ENCODE peak calls at places on chromosomes 13 and 19, in four cellular contexts. R is brain microvascular endothelial cell, F is uterus, K is bronchial epithelial cell. Q is an unnamed sample.

GRCh38 chr13:97433727-97434416 is at the start of gene RAP2A:
- DNase-seq in R (peak), F (peak), K (peak), Q (peak)

GRCh38 chr13:86585826-86586225 is 786.6 kb upstream of the SLITRK6 start:
- DNase-seq in R (no peak), F (no peak), K (no peak), Q (peak)

GRCh38 chr13:101202590-101202989 is 213.7 kb downstream of the NALCN start:
- DNase-seq in R (no peak), F (no peak), K (no peak), Q (no peak)

GRCh38 chr13:39887424-39887823 is 232.0 kb downstream of the COG6 start:
- DNase-seq in R (no peak), F (no peak), K (no peak), Q (peak)

GRCh38 chr13:40776681-40777165 is 5.7 kb upstream of the MRPS31 start:
- DNase-seq in R (peak), F (no peak), K (peak), Q (no peak)

GRCh38 chr13:50052478-50052877 is 37.2 kb downstream of the KCNRG start:
- DNase-seq in R (no peak), F (no peak), K (no peak), Q (no peak)

GRCh38 chr13:25943666-25944065 is 108.2 kb downstream of the SHISA2 start:
- DNase-seq in R (no peak), F (no peak), K (peak), Q (no peak)

GRCh38 chr13:64782459-64782858 is 2447.7 kb downstream of the PCDH9 start:
- DNase-seq in R (no peak), F (no peak), K (peak), Q (no peak)

GRCh38 chr13:51364404-51365008 is 25.0 kb downstream of the SERPINE3 start:
- DNase-seq in R (peak), F (no peak), K (peak), Q (peak)

DNA sequence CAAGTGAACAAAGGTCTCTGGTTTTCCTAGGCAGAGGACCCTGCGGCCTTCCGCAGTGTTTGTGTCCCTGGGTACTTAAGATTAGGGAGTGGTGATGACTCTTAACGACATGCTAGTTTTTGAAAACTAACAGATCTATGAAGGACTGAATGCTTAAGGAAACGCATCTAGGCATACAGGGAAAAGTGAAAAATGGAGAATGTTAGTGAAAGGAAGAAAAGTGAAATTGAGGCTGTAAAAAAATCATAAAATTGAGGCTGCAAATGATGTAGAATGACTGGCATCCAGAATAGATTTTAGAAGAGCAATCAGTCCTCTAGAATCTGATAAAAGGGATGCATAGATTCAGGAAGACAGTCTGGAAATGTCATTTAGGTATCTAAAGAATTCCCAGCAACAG is 3.5 kb downstream of the ZNF260 start:
- DNase-seq in R (no peak), F (no peak), K (no peak), Q (no peak)
- H3K4me3 ChIP-seq in R (no peak), F (no peak), K (no peak), Q (no peak)

GRCh38 chr13:74974234-74974879 is 507.6 kb downstream of the TBC1D4 start:
- DNase-seq in R (no peak), F (no peak), K (no peak), Q (no peak)

GRCh38 chr13:74978596-74978995 is 503.4 kb downstream of the TBC1D4 start:
- DNase-seq in R (no peak), F (no peak), K (peak), Q (no peak)

GRCh38 chr13:74979703-74980102 is 502.3 kb downstream of the TBC1D4 start:
- DNase-seq in R (no peak), F (no peak), K (no peak), Q (no peak)

GRCh38 chr13:74977498-74977897 is 504.5 kb downstream of the TBC1D4 start:
- DNase-seq in R (no peak), F (no peak), K (no peak), Q (no peak)

DNA sequence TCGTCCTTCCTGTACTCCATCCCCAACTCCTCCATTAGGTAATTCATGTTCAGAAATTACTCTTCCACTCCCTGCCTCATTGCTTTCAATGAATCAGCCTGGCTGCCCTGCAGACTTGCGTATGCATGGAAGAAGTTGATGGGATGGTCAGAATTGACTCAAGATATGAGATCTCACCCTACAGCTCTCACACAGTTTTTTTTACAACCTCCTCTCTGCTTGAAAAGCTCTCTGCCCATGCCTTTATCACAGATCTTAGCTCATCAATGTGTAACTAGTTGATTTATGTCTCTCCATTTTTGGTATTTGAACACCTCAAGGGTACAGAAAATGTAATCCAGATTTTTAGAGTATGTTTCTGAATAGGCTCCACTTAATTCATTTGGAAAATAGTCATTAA is 506.8 kb downstream of the TBC1D4 start:
- DNase-seq in R (no peak), F (no peak), K (no peak), Q (no peak)
- TF ChIP-seq CTCF in R (no peak), F (no peak), K (no peak), Q (no peak)

DNA sequence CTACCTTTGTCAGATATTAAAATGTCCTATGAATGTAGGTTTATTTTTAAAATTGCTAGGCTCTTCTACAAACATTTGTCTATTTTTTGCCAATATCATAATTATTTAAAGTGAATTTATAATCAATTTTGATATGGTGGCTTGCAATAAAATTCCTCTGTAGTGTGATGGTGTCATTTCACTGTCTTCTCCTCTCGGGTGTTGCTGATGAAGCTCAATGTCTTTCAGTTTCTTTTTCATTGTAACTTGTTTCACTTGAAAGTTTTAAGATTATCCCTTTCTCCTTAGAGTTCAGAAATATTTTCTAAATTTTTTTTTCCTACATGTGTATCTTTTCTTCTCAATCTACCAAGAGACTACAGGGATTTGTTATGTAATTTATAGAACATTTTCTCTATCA is 267.1 kb upstream of the EDNRB start:
- DNase-seq in R (no peak), F (no peak), K (no peak), Q (no peak)
- H3K4me3 ChIP-seq in R (no peak), F (no peak), K (no peak), Q (no peak)

DNA sequence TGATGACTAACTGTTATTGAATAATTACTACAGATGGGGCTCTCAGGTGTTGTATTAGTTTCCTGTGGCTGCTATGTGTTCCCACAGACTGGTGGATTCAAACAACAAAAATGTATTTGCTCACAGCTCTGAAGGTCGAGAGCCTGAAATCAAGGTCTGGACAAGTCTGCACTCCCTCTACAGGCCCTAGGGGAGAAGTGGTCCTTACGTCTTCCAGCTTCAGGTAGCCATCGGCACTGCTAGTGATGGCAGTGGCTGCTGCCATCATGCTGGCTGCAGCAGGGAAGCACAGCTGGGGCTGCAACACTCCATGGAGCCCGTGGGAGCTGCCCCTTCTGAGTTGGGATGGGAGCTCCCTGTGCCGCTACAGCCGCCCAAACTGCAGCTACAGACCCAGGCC is 1.9 kb downstream of the TEX26 start:
- DNase-seq in R (no peak), F (no peak), K (peak), Q (no peak)
- TF ChIP-seq CTCF in R (peak), F (peak), K (no peak), Q (no peak)

GRCh38 chr19:16367269-16367683 is 42.6 kb downstream of the KLF2 start:
- DNase-seq in R (no peak), F (no peak), K (no peak), Q (no peak)

GRCh38 chr19:16369306-16369663 is 44.7 kb downstream of the KLF2 start:
- DNase-seq in R (no peak), F (no peak), K (no peak), Q (no peak)

GRCh38 chr19:16369664-16370576 is 45.3 kb downstream of the KLF2 start:
- DNase-seq in R (no peak), F (no peak), K (no peak), Q (no peak)

GRCh38 chr19:16366433-16367268 is 42.0 kb downstream of the KLF2 start:
- DNase-seq in R (no peak), F (no peak), K (no peak), Q (no peak)

GRCh38 chr19:16368385-16369305 is 44.0 kb downstream of the KLF2 start:
- DNase-seq in R (no peak), F (no peak), K (no peak), Q (no peak)
- H3K4me3 ChIP-seq in R (no peak), F (no peak), K (no peak), Q (no peak)

GRCh38 chr13:36675213-36675536 is 1.4 kb downstream of the SERTM1 start:
- DNase-seq in R (no peak), F (no peak), K (no peak), Q (no peak)

GRCh38 chr13:36685912-36686311 is 12.1 kb downstream of the SERTM1 start:
- DNase-seq in R (peak), F (peak), K (peak), Q (peak)

GRCh38 chr13:36681894-36682624 is 8.2 kb downstream of the SERTM1 start:
- DNase-seq in R (no peak), F (no peak), K (no peak), Q (no peak)

DNA sequence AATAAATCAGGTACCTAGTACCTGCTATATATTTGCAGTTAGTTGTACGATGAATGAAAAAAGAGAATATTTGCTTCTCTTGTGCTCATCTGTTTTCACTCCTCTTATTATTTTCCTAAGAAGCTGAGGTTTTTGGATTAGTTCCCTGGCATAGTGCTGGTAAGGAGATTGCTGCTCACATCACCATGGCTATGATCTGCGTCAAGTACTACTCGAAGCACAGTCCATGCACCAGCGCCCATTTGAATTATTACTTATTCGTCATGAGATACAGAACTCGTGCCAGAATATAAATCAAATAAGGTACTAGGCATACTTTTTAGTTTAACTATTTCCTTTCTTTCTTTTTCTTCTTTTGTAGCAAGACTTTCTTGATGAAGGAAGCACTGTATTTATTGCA is 7.1 kb downstream of the SERTM1 start:
- DNase-seq in R (no peak), F (peak), K (no peak), Q (peak)
- TF ChIP-seq CTCF in R (no peak), F (no peak), K (no peak), Q (no peak)

GRCh38 chr19:40599331-40600085 is 1.7 kb upstream of the LTBP4 start:
- DNase-seq in R (no peak), F (peak), K (peak), Q (no peak)

GRCh38 chr19:40598918-40599307 is 2.3 kb upstream of the LTBP4 start:
- DNase-seq in R (no peak), F (no peak), K (no peak), Q (no peak)

GRCh38 chr19:40598121-40598917 is 2.9 kb upstream of the LTBP4 start:
- DNase-seq in R (peak), F (peak), K (peak), Q (peak)

GRCh38 chr19:40601061-40601973 is at the start of gene LTBP4:
- DNase-seq in R (no peak), F (peak), K (no peak), Q (no peak)

DNA sequence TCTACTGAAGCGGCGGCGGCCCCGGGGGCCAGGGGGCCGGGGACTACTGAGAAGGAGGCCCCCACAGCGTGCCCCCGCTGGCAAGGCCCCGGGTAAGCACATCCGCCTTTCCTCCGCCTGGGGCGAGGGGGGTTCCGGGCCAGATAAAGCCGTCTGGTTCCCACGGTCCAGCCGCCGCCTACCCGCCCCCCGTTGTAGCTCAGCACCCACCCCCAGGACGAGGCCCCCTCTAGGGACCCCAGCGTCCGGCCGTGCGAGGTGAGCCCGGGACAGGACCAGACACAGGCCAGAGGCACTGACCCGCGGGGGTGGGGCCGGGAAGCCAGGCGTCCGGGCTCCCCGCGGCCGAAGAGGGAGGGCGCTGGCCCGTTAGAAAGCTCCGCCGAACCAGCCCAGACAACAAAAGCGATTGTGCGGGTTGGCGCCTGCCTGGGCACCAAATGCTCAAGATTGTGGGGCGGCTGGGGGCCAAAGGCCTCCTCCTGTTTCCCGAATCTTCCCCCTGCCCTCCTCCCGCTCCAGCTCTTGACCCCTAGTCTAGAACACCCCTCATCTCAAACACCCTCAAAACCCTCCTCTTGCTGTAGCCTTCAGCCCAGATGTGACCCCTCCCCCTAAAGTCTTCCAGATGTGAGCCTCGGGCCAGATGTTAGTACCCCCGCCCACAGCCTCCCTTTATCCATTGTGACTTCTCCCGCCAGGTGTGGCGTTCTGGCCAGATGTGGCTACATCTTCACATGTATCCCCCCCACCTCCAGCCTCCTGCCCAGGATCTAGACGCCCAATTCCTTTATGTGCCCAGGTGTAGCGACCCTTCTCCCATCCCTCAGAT is 867 bp upstream of the LTBP4 start:
- DNase-seq in R (no peak), F (peak), K (no peak), Q (no peak)
- H3K4me3 ChIP-seq in R (no peak), F (peak), K (no peak), Q (no peak)